ENCODE peak calls at places on chromosomes 12 and 14, in nine cellular contexts. M is keratinocyte; J is ovary; Z is heart right ventricle; A is esophagus muscularis mucosa; R is HFF-Myc; O is CD8-positive, alpha-beta T cell; V is dorsolateral prefrontal cortex; T is epithelial cell of esophagus. S is an unnamed sample.

GRCh38 chr12:13692332-13692731 is 289.1 kb downstream of the GRIN2B start:
- DNase-seq in A (no peak), J (no peak), T (no peak), Z (no peak), R (no peak), M (no peak), V (no peak), O (no peak), S (no peak)

GRCh38 chr12:51959211-51959610 is 7.7 kb downstream of the ACVR1B start:
- DNase-seq in T (peak; percentile 20), Z (no peak), A (no peak), M (no peak), J (no peak), O (no peak), V (no peak), R (no peak), S (no peak)

GRCh38 chr12:56486694-56487093 is 1.3 kb downstream of the GLS2 start:
- DNase-seq in T (no peak), O (no peak), M (no peak), Z (no peak), A (no peak), R (no peak), V (no peak), J (no peak), S (no peak)

GRCh38 chr12:5217936-5218335 is 174.3 kb downstream of the KCNA5 start:
- DNase-seq in M (no peak), T (no peak), R (no peak), A (no peak), V (peak; percentile 64), J (no peak), O (no peak), Z (no peak), S (no peak)

GRCh38 chr12:82757059-82757458 is 70.4 kb downstream of the TMTC2 start:
- DNase-seq in R (no peak), O (no peak), J (no peak), Z (no peak), T (no peak), M (no peak), V (no peak), A (no peak), S (no peak)

GRCh38 chr14:34874386-34875030 is 652 bp downstream of the BAZ1A start:
- DNase-seq in V (peak; percentile 15), Z (peak; percentile 42), A (no peak), O (peak; percentile 64), T (peak; percentile 53), R (no peak), J (peak; percentile 72), M (no peak), S (no peak)

GRCh38 chr12:45933504-45933903 is 56.9 kb downstream of the SCAF11 start:
- DNase-seq in Z (no peak), T (no peak), M (no peak), J (no peak), V (no peak), A (no peak), O (no peak), R (no peak), S (no peak)

GRCh38 chr12:79549531-79550271 is 141.1 kb downstream of the PAWR start:
- DNase-seq in V (no peak), A (no peak), T (no peak), Z (no peak), M (no peak), J (no peak), O (no peak), R (no peak), S (no peak)

GRCh38 chr14:55901281-55901680 is 216.9 kb upstream of the PELI2 start:
- DNase-seq in A (no peak), V (no peak), Z (no peak), T (no peak), O (no peak), R (no peak), M (no peak), J (no peak), S (no peak)

GRCh38 chr14:20611277-20611676 is 20.1 kb upstream of the RNASE12 start:
- DNase-seq in O (no peak), J (no peak), R (no peak), Z (no peak), T (no peak), V (no peak), A (no peak), M (no peak), S (no peak)

GRCh38 chr14:68394113-68394718 is 398.7 kb downstream of the ZFP36L1 start:
- DNase-seq in T (no peak), J (no peak), V (no peak), O (no peak), R (no peak), M (no peak), Z (peak; percentile 24), A (no peak), S (no peak)

GRCh38 chr12:122413516-122414404 is 8.7 kb downstream of the CLIP1 start:
- DNase-seq in O (no peak), J (no peak), V (peak; percentile 54), Z (no peak), T (no peak), R (no peak), M (no peak), A (no peak), S (no peak)

GRCh38 chr12:6264402-6265037 is 46.0 kb upstream of the PLEKHG6 start:
- DNase-seq in J (no peak), V (no peak), R (no peak), O (no peak), M (no peak), T (no peak), A (no peak), Z (no peak), S (no peak)

GRCh38 chr12:98224584-98225221 is 290.7 kb upstream of the TMPO start:
- DNase-seq in O (no peak), J (no peak), Z (no peak), R (no peak), M (no peak), T (no peak), A (no peak), V (no peak), S (no peak)

GRCh38 chr12:46200551-46200950 is 68.3 kb downstream of the SLC38A1 start:
- DNase-seq in O (no peak), T (no peak), V (no peak), R (no peak), A (no peak), M (no peak), J (no peak), Z (no peak), S (no peak)

GRCh38 chr14:37591311-37591940 is 3.6 kb downstream of the FOXA1 start:
- DNase-seq in M (no peak), O (no peak), T (peak; percentile 70), J (no peak), Z (peak; percentile 5), A (no peak), R (no peak), V (no peak), S (no peak)

GRCh38 chr12:51833446-51834227 is 14.9 kb downstream of the FIGNL2 start:
- DNase-seq in Z (no peak), R (no peak), J (no peak), T (no peak), O (no peak), V (no peak), M (no peak), A (no peak), S (no peak)

GRCh38 chr14:101960225-101960624 is 4.1 kb upstream of the DYNC1H1 start:
- DNase-seq in J (peak; percentile 30), T (no peak), A (no peak), R (no peak), V (no peak), Z (no peak), M (no peak), O (no peak), S (no peak)

GRCh38 chr12:131102991-131103609 is 149.4 kb downstream of the ADGRD1 start:
- DNase-seq in M (no peak), V (no peak), O (no peak), R (no peak), J (peak; percentile 31), Z (no peak), T (no peak), A (no peak), S (no peak)

GRCh38 chr14:91371990-91372375 is 45.6 kb downstream of the CCDC88C start:
- DNase-seq in O (no peak), R (no peak), J (no peak), V (peak; percentile 59), Z (no peak), M (no peak), A (no peak), T (no peak), S (no peak)

GRCh38 chr14:91371011-91371989 is 46.3 kb downstream of the CCDC88C start:
- DNase-seq in V (no peak), Z (no peak), O (no peak), T (no peak), M (no peak), R (no peak), J (no peak), A (no peak), S (no peak)

GRCh38 chr14:91368681-91369416 is 48.8 kb downstream of the CCDC88C start:
- DNase-seq in A (no peak), T (no peak), R (no peak), V (no peak), J (no peak), O (no peak), M (no peak), Z (no peak), S (no peak)

GRCh38 chr14:91367173-91368171 is 50.1 kb downstream of the CCDC88C start:
- DNase-seq in O (peak; percentile 84), R (no peak), J (no peak), Z (no peak), V (no peak), M (no peak), A (no peak), T (peak; percentile 85), S (peak; percentile 82)

GRCh38 chr14:91369628-91370445 is 47.8 kb downstream of the CCDC88C start:
- DNase-seq in O (no peak), T (peak; percentile 70), Z (no peak), R (no peak), M (peak; percentile 36), J (no peak), V (peak; percentile 34), A (no peak), S (no peak)
- H3K4me3 ChIP-seq in O (peak overlapping the region; percentile 22), T (no peak overlapping the region), Z (no peak overlapping the region), R (no peak overlapping the region), M (no peak overlapping the region), J (no peak overlapping the region), V (no peak overlapping the region), A (no peak overlapping the region), S (no peak overlapping the region)

GRCh38 chr12:77152623-77153193 is 87.3 kb upstream of the E2F7 start:
- DNase-seq in M (no peak), J (no peak), V (no peak), O (no peak), A (no peak), Z (no peak), T (peak; percentile 52), R (peak; percentile 19), S (peak; percentile 51)
- TF ChIP-seq CTCF in M (peak; percentile 50), J (no peak), V (peak; percentile 49), O (no peak), A (no peak), Z (peak; percentile 69), T (peak; percentile 61), R (peak; percentile 48), S (peak; percentile 65)

GRCh38 chr14:38961136-38961535 is 141.9 kb downstream of the SEC23A start:
- DNase-seq in M (no peak), A (no peak), O (no peak), T (no peak), J (no peak), Z (no peak), R (no peak), V (no peak), S (no peak)
- H3K4me3 ChIP-seq in M (no peak overlapping the region), A (no peak overlapping the region), O (no peak overlapping the region), T (no peak overlapping the region), J (no peak overlapping the region), Z (no peak overlapping the region), R (no peak overlapping the region), V (no peak overlapping the region), S (no peak overlapping the region)

GRCh38 chr12:49902399-49903350 is 1.0 kb downstream of the FAIM2 start:
- DNase-seq in R (no peak), J (peak; percentile 29), V (peak; percentile 60), M (no peak), Z (no peak), T (no peak), O (no peak), A (no peak), S (no peak)
- TF ChIP-seq CTCF in R (no peak), J (no peak), V (peak; percentile 19), M (no peak), Z (no peak), T (no peak), O (no peak), A (no peak), S (no peak)